ENCODE peak calls at places on chromosomes 4 and X, in ten cellular contexts. J is heart left ventricle; M is body of pancreas; A is esophagus squamous epithelium; V is ascending aorta; I is A673; T is right atrium auricular region; L is mammary epithelial cell; P is Peyer's patch; O is CD4-positive, CD25-positive, alpha-beta regulatory T cell. G is an unnamed sample.

GRCh38 chr4:78210694-78211093 is 153.6 kb downstream of the FRAS1 start:
- DNase-seq in J (no peak), O (no peak), M (no peak), T (no peak), I (no peak), V (no peak), L (no peak), A (no peak), P (no peak), G (no peak)

GRCh38 chrX:153674219-153674851 is 722 bp upstream of the PNCK start:
- DNase-seq in J (no peak), A (no peak), L (no peak), T (no peak), M (no peak), O (no peak), I (no peak), V (no peak), P (no peak), G (no peak)

GRCh38 chr4:10647811-10648210 is 36.8 kb downstream of the CLNK start:
- DNase-seq in V (no peak), P (no peak), O (no peak), I (no peak), J (no peak), L (peak; percentile 48), M (no peak), A (no peak), T (no peak), G (no peak)

GRCh38 chrX:83510466-83511181 is 2.5 kb downstream of the POU3F4 start:
- DNase-seq in P (no peak), T (no peak), A (no peak), V (no peak), M (no peak), J (no peak), O (no peak), L (no peak), I (no peak), G (no peak)

GRCh38 chrX:154714925-154715324 is 36.0 kb downstream of the GAB3 start:
- DNase-seq in J (no peak), I (peak; percentile 66), P (no peak), O (peak; percentile 21), A (no peak), M (peak; percentile 49), L (no peak), V (no peak), T (no peak), G (no peak)

GRCh38 chr4:141534985-141535384 is 101.4 kb upstream of the IL15 start:
- DNase-seq in I (no peak), L (no peak), J (no peak), O (no peak), P (no peak), M (no peak), T (no peak), A (no peak), V (no peak), G (no peak)

GRCh38 chr4:151678048-151678853 is 82.6 kb downstream of the GATB start:
- DNase-seq in M (no peak), A (no peak), V (no peak), T (no peak), I (no peak), L (no peak), J (no peak), O (no peak), P (no peak), G (no peak)

GRCh38 chrX:120727503-120727902 is 97.6 kb upstream of the C1GALT1C1 start:
- DNase-seq in A (no peak), I (no peak), T (no peak), P (no peak), M (no peak), L (no peak), J (no peak), V (no peak), O (no peak), G (no peak)

GRCh38 chr4:15702941-15703403 is at the start of gene BST1:
- DNase-seq in M (peak; percentile 38), P (peak; percentile 92), L (peak; percentile 23), T (peak; percentile 85), J (peak; percentile 71), O (peak; percentile 19), A (no peak), I (peak; percentile 72), V (peak; percentile 28), G (no peak)

GRCh38 chrX:3638280-3638873 is 75.1 kb downstream of the PRKX start:
- DNase-seq in J (peak; percentile 17), L (peak; percentile 20), V (no peak), I (peak; percentile 61), T (no peak), O (no peak), A (no peak), M (peak; percentile 43), P (peak; percentile 44), G (no peak)

GRCh38 chr4:111957131-111957530 is 188.1 kb upstream of the FAM241A start:
- DNase-seq in T (no peak), A (no peak), J (no peak), I (no peak), M (no peak), V (no peak), O (no peak), P (no peak), L (no peak), G (no peak)
- H3K4me1 ChIP-seq in T (no peaks in the 10 kb centered on the region), A (no peaks in the 10 kb centered on the region), J (no peaks in the 10 kb centered on the region), I (no peaks in the 10 kb centered on the region), M (no peaks in the 10 kb centered on the region), V (no peaks in the 10 kb centered on the region), O (no peaks in the 10 kb centered on the region), P (no peaks in the 10 kb centered on the region), L (peaks cover 14% of the 10 kb centered on the region), G (no peaks in the 10 kb centered on the region)

DNA sequence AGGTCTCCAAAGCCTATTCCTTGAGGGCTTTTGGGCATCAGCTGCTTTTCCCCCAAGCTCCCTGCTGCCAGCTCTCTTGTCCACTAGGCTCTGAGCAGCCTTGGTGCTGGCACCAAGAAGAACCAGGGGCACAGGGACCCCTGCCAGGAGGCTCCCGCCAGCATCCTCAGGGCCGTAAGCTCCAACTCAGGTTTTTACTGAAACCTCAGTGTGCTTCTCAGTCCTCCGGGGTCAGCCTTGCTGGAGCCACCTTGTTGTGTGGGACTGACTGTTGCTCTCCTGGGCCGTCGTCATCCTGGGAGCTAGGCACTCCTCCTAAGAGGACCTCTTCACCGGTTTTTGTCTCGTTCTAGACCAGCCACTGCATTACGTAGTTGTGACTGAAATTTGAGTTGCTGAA is 38.9 kb downstream of the NOP14 start:
- DNase-seq in V (no peak), I (no peak), P (peak; percentile 26), T (no peak), L (no peak), A (no peak), J (no peak), M (no peak), O (no peak), G (no peak)
- H3K36me3 ChIP-seq in V (peaks cover 76% of the 10 kb centered on the region), I (peaks cover 26% of the 10 kb centered on the region), P (no peaks in the 10 kb centered on the region), T (peaks cover 65% of the 10 kb centered on the region), L (no peaks in the 10 kb centered on the region), A (peaks cover 98% of the 10 kb centered on the region), J (peaks cover 77% of the 10 kb centered on the region), M (no peaks in the 10 kb centered on the region), O (peaks cover 60% of the 10 kb centered on the region), G (peaks cover 41% of the 10 kb centered on the region)

GRCh38 chr4:7903686-7904085 is 36.0 kb downstream of the AFAP1 start:
- DNase-seq in P (no peak), J (no peak), A (no peak), I (no peak), T (peak; percentile 26), O (no peak), V (no peak), L (no peak), M (no peak), G (no peak)

GRCh38 chr4:7905461-7905915 is 34.2 kb downstream of the AFAP1 start:
- DNase-seq in O (no peak), I (peak; percentile 40), A (no peak), M (no peak), P (no peak), T (no peak), V (no peak), J (no peak), L (no peak), G (no peak)

GRCh38 chr4:7904108-7904516 is 35.5 kb downstream of the AFAP1 start:
- DNase-seq in T (no peak), V (no peak), A (no peak), I (no peak), O (no peak), P (no peak), J (no peak), M (no peak), L (no peak), G (no peak)

GRCh38 chr4:7906171-7906581 is 33.5 kb downstream of the AFAP1 start:
- DNase-seq in V (no peak), L (no peak), P (no peak), T (no peak), O (no peak), A (no peak), I (no peak), M (no peak), J (no peak), G (no peak)

GRCh38 chr4:7904942-7905341 is 34.7 kb downstream of the AFAP1 start:
- DNase-seq in O (no peak), V (no peak), L (peak; percentile 60), T (no peak), P (no peak), J (no peak), I (peak; percentile 91), M (no peak), A (no peak), G (no peak)
- H3K4me1 ChIP-seq in O (no peaks in the 10 kb centered on the region), V (peaks cover 31% of the 10 kb centered on the region), L (peaks cover 30% of the 10 kb centered on the region), T (peaks cover 71% of the 10 kb centered on the region), P (peaks cover 30% of the 10 kb centered on the region), J (no peaks in the 10 kb centered on the region), I (peaks cover 93% of the 10 kb centered on the region), M (peaks cover 13% of the 10 kb centered on the region), A (peaks cover 14% of the 10 kb centered on the region), G (peaks cover 42% of the 10 kb centered on the region)

GRCh38 chr4:1323635-1324442 is 23.2 kb upstream of the UVSSA start:
- DNase-seq in I (no peak), M (no peak), A (no peak), T (no peak), L (peak; percentile 98), O (no peak), P (no peak), J (no peak), V (no peak), G (no peak)

GRCh38 chr4:1325681-1326635 is 21.1 kb upstream of the UVSSA start:
- DNase-seq in I (no peak), T (no peak), L (no peak), A (no peak), O (no peak), J (no peak), V (no peak), P (no peak), M (no peak), G (no peak)

GRCh38 chr4:1323280-1323634 is 23.8 kb upstream of the UVSSA start:
- DNase-seq in J (no peak), I (no peak), M (no peak), O (no peak), T (no peak), A (no peak), P (no peak), L (no peak), V (no peak), G (no peak)

GRCh38 chr4:1326751-1327525 is 20.1 kb upstream of the UVSSA start:
- DNase-seq in O (no peak), P (no peak), M (no peak), L (no peak), T (no peak), I (no peak), J (no peak), V (no peak), A (no peak), G (no peak)

DNA sequence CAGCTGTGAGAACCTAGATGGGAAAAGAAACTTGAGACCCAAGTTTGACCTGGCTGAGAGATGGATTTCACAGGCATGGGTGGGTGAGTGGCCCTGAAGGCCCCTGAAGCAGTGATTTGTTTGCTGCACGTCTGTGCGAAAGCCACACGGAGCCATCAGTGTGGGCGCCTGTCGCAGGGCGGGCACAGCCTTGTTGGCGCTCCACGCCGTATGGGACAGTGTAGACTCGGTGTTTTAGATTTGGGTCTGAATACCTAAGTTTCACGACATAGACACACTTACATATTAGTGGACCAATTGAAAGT is 21.9 kb upstream of the UVSSA start:
- DNase-seq in T (no peak), L (no peak), V (no peak), A (no peak), O (no peak), I (no peak), J (no peak), P (no peak), M (no peak), G (no peak)
- H3K36me3 ChIP-seq in T (peaks cover 76% of the 10 kb centered on the region), L (peaks cover 13% of the 10 kb centered on the region), V (peaks cover 61% of the 10 kb centered on the region), A (peaks cover 99% of the 10 kb centered on the region), O (peaks cover 35% of the 10 kb centered on the region), I (peaks cover 28% of the 10 kb centered on the region), J (peaks cover 73% of the 10 kb centered on the region), P (no peaks in the 10 kb centered on the region), M (no peaks in the 10 kb centered on the region), G (peaks cover 44% of the 10 kb centered on the region)

G was measured in thoracic aorta.